ENCODE peak calls at places on chromosomes 3 and 15, in four cellular contexts. C is ELR, W is iris pigment epithelial cell, R is breast epithelium. Z is an unnamed sample.

GRCh38 chr3:13139471-13140065 is 66.3 kb upstream of the IQSEC1 start:
- DNase-seq in C (no peak), W (no peak), R (peak), Z (no peak)

GRCh38 chr3:12336099-12336498 is 47.2 kb downstream of the PPARG start:
- DNase-seq in C (no peak), W (peak), R (no peak), Z (peak)

GRCh38 chr3:149625795-149626194 is 32.0 kb downstream of the WWTR1 start:
- DNase-seq in C (peak), W (no peak), R (no peak), Z (no peak)

GRCh38 chr3:43093974-43094373 is 11.9 kb downstream of the POMGNT2 start:
- DNase-seq in C (no peak), W (no peak), R (no peak), Z (no peak)

GRCh38 chr3:195701042-195701910 is 19.5 kb upstream of the MUC20 start:
- DNase-seq in C (no peak), W (no peak), R (no peak), Z (no peak)

GRCh38 chr3:21938267-21938681 is 187.3 kb upstream of the ZNF385D start:
- DNase-seq in C (no peak), W (no peak), R (no peak), Z (no peak)

GRCh38 chr15:58457466-58457965 is 25.7 kb downstream of the LIPC start:
- DNase-seq in C (peak), W (peak), R (no peak), Z (peak)

GRCh38 chr3:66239513-66240135 is 18.8 kb downstream of the SLC25A26 start:
- DNase-seq in C (no peak), W (no peak), R (no peak), Z (no peak)

GRCh38 chr3:13249630-13250395 is 170.3 kb downstream of the NUP210 start:
- DNase-seq in C (no peak), W (no peak), R (no peak), Z (no peak)

GRCh38 chr3:194364652-194365434 is 4.7 kb downstream of the LRRC15 start:
- DNase-seq in C (peak), W (peak), R (no peak), Z (no peak)

GRCh38 chr3:180059351-180059750 is 22.6 kb upstream of the PEX5L start:
- DNase-seq in C (peak), W (peak), R (no peak), Z (no peak)

GRCh38 chr3:57130426-57131209 is 34.5 kb downstream of the IL17RD start:
- DNase-seq in C (no peak), W (no peak), R (no peak), Z (no peak)

GRCh38 chr3:7977245-7978103 is 524.1 kb upstream of the LMCD1 start:
- DNase-seq in C (peak), W (peak), R (no peak), Z (peak)

GRCh38 chr3:153443961-153444360 is 281.9 kb downstream of the RAP2B start:
- DNase-seq in C (peak), W (peak), R (no peak), Z (peak)

GRCh38 chr3:122560680-122561079 is 3.4 kb downstream of the PARP9 start:
- DNase-seq in C (peak), W (peak), R (no peak), Z (peak)

GRCh38 chr3:127612966-127613365 is 14.8 kb downstream of the MCM2 start:
- DNase-seq in C (no peak), W (peak), R (no peak), Z (peak)

GRCh38 chr3:184040010-184040409 is 8.5 kb downstream of the HTR3D start:
- DNase-seq in C (peak), W (peak), R (no peak), Z (peak)

GRCh38 chr3:126147932-126148683 is 32.3 kb downstream of the ALDH1L1 start:
- DNase-seq in C (no peak), W (no peak), R (peak), Z (no peak)

GRCh38 chr3:133478624-133479023 is 78.8 kb downstream of the BFSP2 start:
- DNase-seq in C (no peak), W (no peak), R (no peak), Z (no peak)

GRCh38 chr3:4772171-4772804 is 206.9 kb upstream of the BHLHE40 start:
- DNase-seq in C (no peak), W (peak), R (peak), Z (no peak)

GRCh38 chr3:124510290-124510689 is 220.0 kb upstream of the UMPS start:
- DNase-seq in C (peak), W (no peak), R (no peak), Z (no peak)

GRCh38 chr3:125192190-125193035 is 20.1 kb downstream of the SLC12A8 start:
- DNase-seq in C (no peak), W (no peak), R (no peak), Z (no peak)

GRCh38 chr3:69174871-69175737 is 52.7 kb upstream of the LMOD3 start:
- DNase-seq in C (no peak), W (peak), R (no peak), Z (no peak)

GRCh38 chr3:189053327-189053726 is 118.4 kb upstream of the TPRG1 start:
- DNase-seq in C (no peak), W (no peak), R (no peak), Z (no peak)

GRCh38 chr3:55483196-55484095 is 3.7 kb downstream of the WNT5A start:
- DNase-seq in C (peak), W (no peak), R (no peak), Z (no peak)

GRCh38 chr15:42107483-42107882 is 13.1 kb upstream of the PLA2G4D start:
- DNase-seq in C (no peak), W (no peak), R (no peak), Z (no peak)

GRCh38 chr3:113212155-113212844 is 943 bp downstream of the BOC start:
- DNase-seq in C (peak), W (peak), R (no peak), Z (peak)

GRCh38 chr3:11567516-11568467 is 75.9 kb downstream of the VGLL4 start:
- DNase-seq in C (peak), W (peak), R (no peak), Z (no peak)

GRCh38 chr3:25293736-25294135 is 134.3 kb upstream of the RARB start:
- DNase-seq in C (no peak), W (peak), R (no peak), Z (peak)

GRCh38 chr3:194407423-194407822 is 8.4 kb upstream of the GP5 start:
- DNase-seq in C (peak), W (peak), R (no peak), Z (no peak)

GRCh38 chr3:124034809-124035152 is 42.9 kb upstream of the ROPN1 start:
- DNase-seq in C (no peak), W (no peak), R (no peak), Z (no peak)

GRCh38 chr3:78878011-78878410 is 889.8 kb downstream of the ROBO1 start:
- DNase-seq in C (peak), W (peak), R (no peak), Z (no peak)

GRCh38 chr15:72227192-72227586 is 3.8 kb downstream of the PKM start:
- DNase-seq in C (peak), W (peak), R (no peak), Z (peak)

GRCh38 chr15:73989001-73989798 is 2.9 kb downstream of the STOML1 start:
- DNase-seq in C (peak), W (peak), R (no peak), Z (peak)

GRCh38 chr15:76253851-76254440 is 57.3 kb downstream of the ETFA start:
- DNase-seq in C (no peak), W (no peak), R (no peak), Z (no peak)